ENCODE peak calls at places on chromosomes 7 and 10, in eight cellular contexts. N, H, Y, W, D, T, B and Z are unnamed samples.

GRCh38 chr7:2231992-2232765 is 566 bp downstream of the MAD1L1 start:
- DNase-seq in N (no peak), H (no peak), Y (no peak), W (no peak), D (no peak), T (no peak), B (no peak), Z (peak; percentile 23)

GRCh38 chr7:3975371-3975770 is 674.3 kb downstream of the SDK1 start:
- DNase-seq in N (no peak), H (no peak), Y (no peak), W (no peak), D (no peak), T (no peak), B (no peak), Z (no peak)

GRCh38 chr10:62826275-62826674 is 10.1 kb upstream of the EGR2 start:
- DNase-seq in N (no peak), H (no peak), Y (no peak), W (no peak), D (no peak), T (no peak), B (no peak), Z (no peak)

GRCh38 chr10:35214607-35215020 is 88.0 kb downstream of the CREM start:
- DNase-seq in N (no peak), H (no peak), Y (no peak), W (no peak), D (no peak), T (no peak), B (no peak), Z (no peak)

GRCh38 chr10:52409928-52410327 is 95.8 kb downstream of the DKK1 start:
- DNase-seq in N (no peak), H (no peak), Y (no peak), W (no peak), D (no peak), T (no peak), B (no peak), Z (no peak)

GRCh38 chr10:122632561-122632960 is 67.1 kb downstream of the C10orf120 start:
- DNase-seq in N (no peak), H (peak; percentile 15), Y (no peak), W (no peak), D (no peak), T (no peak), B (no peak), Z (no peak)

GRCh38 chr7:38686888-38687287 is 55.7 kb upstream of the AMPH start:
- DNase-seq in N (no peak), H (no peak), Y (no peak), W (no peak), D (no peak), T (no peak), B (no peak), Z (no peak)

GRCh38 chr7:41817386-41817785 is 114.5 kb upstream of the INHBA start:
- DNase-seq in N (no peak), H (no peak), Y (no peak), W (no peak), D (no peak), T (no peak), B (no peak), Z (peak; percentile 44)

GRCh38 chr7:135672560-135673359 is 10.4 kb downstream of the STMP1 start:
- DNase-seq in N (no peak), H (no peak), Y (no peak), W (no peak), D (no peak), T (no peak), B (no peak), Z (peak; percentile 92)

GRCh38 chr7:98054585-98054984 is 52.1 kb upstream of the LMTK2 start:
- DNase-seq in N (no peak), H (no peak), Y (no peak), W (no peak), D (no peak), T (no peak), B (no peak), Z (no peak)

GRCh38 chr10:84607044-84607443 is 278.7 kb downstream of the CCSER2 start:
- DNase-seq in N (no peak), H (no peak), Y (no peak), W (no peak), D (no peak), T (no peak), B (peak; percentile 65), Z (no peak)

GRCh38 chr7:101820703-101821102 is 3.3 kb downstream of the CUX1 start:
- DNase-seq in N (no peak), H (no peak), Y (no peak), W (no peak), D (no peak), T (no peak), B (no peak), Z (no peak)

GRCh38 chr7:1586827-1587705 is 17.2 kb upstream of the PSMG3 start:
- DNase-seq in N (no peak), H (no peak), Y (no peak), W (no peak), D (no peak), T (no peak), B (peak; percentile 65), Z (no peak)

GRCh38 chr7:7272294-7272693 is 90.0 kb downstream of the C1GALT1 start:
- DNase-seq in N (no peak), H (no peak), Y (no peak), W (no peak), D (no peak), T (no peak), B (no peak), Z (peak; percentile 29)

GRCh38 chr7:135076882-135077281 is 71.0 kb upstream of the TMEM140 start:
- DNase-seq in N (no peak), H (no peak), Y (no peak), W (no peak), D (no peak), T (no peak), B (no peak), Z (no peak)

GRCh38 chr7:74542558-74543117 is 88.9 kb downstream of the GTF2IRD1 start:
- DNase-seq in N (no peak), H (no peak), Y (no peak), W (no peak), D (peak; percentile 77), T (no peak), B (no peak), Z (no peak)

GRCh38 chr10:86862786-86863185 is 94.6 kb downstream of the MMRN2 start:
- DNase-seq in N (no peak), H (no peak), Y (no peak), W (no peak), D (no peak), T (no peak), B (no peak), Z (no peak)

GRCh38 chr7:158080899-158081445 is 506.7 kb downstream of the PTPRN2 start:
- DNase-seq in N (no peak), H (no peak), Y (no peak), W (no peak), D (no peak), T (no peak), B (no peak), Z (no peak)

GRCh38 chr10:63228237-63228636 is 95.1 kb downstream of the NRBF2 start:
- DNase-seq in N (no peak), H (no peak), Y (no peak), W (no peak), D (no peak), T (no peak), B (no peak), Z (no peak)

GRCh38 chr7:140084972-140085371 is 22.2 kb upstream of the PARP12 start:
- DNase-seq in N (no peak), H (peak; percentile 64), Y (no peak), W (no peak), D (no peak), T (peak; percentile 72), B (no peak), Z (no peak)

GRCh38 chr7:73521636-73522080 is 435 bp downstream of the BAZ1B start:
- DNase-seq in N (no peak), H (no peak), Y (no peak), W (no peak), D (peak; percentile 84), T (no peak), B (peak; percentile 80), Z (peak; percentile 36)

GRCh38 chr10:130806426-130806825 is 505.1 kb downstream of the TCERG1L start:
- DNase-seq in N (no peak), H (no peak), Y (no peak), W (no peak), D (no peak), T (no peak), B (no peak), Z (no peak)

GRCh38 chr7:8295638-8296361 is 33.8 kb upstream of the ICA1 start:
- DNase-seq in N (no peak), H (peak; percentile 73), Y (peak; percentile 29), W (no peak), D (no peak), T (peak; percentile 43), B (no peak), Z (peak; percentile 92)

GRCh38 chr10:112775347-112775746 is 174.7 kb upstream of the TCF7L2 start:
- DNase-seq in N (no peak), H (no peak), Y (no peak), W (no peak), D (no peak), T (no peak), B (no peak), Z (peak; percentile 55)
- TF ChIP-seq CTCF in N (no peak), H (no peak), Y (peak; percentile 64), W (no peak), D (no peak), T (no peak), B (no peak), Z (peak; percentile 47)

GRCh38 chr10:2508971-2509605 is 558.3 kb upstream of the PFKP start:
- DNase-seq in N (no peak), H (no peak), Y (no peak), W (no peak), D (no peak), T (no peak), B (no peak), Z (peak; percentile 24)
- H3K4me3 ChIP-seq in N (no peak overlapping the region), H (no peak overlapping the region), Y (no peak overlapping the region), W (no peak overlapping the region), D (no peak overlapping the region), T (no peak overlapping the region), B (no peak overlapping the region), Z (no peak overlapping the region)

GRCh38 chr10:68365611-68366010 is 32.9 kb upstream of the PBLD start:
- DNase-seq in N (no peak), H (no peak), Y (no peak), W (no peak), D (no peak), T (no peak), B (no peak), Z (no peak)

GRCh38 chr10:68364101-68364886 is 31.6 kb upstream of the PBLD start:
- DNase-seq in N (no peak), H (no peak), Y (no peak), W (no peak), D (no peak), T (no peak), B (no peak), Z (no peak)

GRCh38 chr10:68362590-68362989 is 29.9 kb upstream of the PBLD start:
- DNase-seq in N (no peak), H (no peak), Y (no peak), W (no peak), D (no peak), T (no peak), B (no peak), Z (no peak)

GRCh38 chr10:68367121-68367520 is 34.4 kb upstream of the PBLD start:
- DNase-seq in N (no peak), H (no peak), Y (no peak), W (no peak), D (no peak), T (no peak), B (no peak), Z (peak; percentile 24)

GRCh38 chr10:68366600-68366999 is 33.9 kb upstream of the PBLD start:
- DNase-seq in N (no peak), H (no peak), Y (no peak), W (no peak), D (no peak), T (no peak), B (no peak), Z (no peak)
- TF ChIP-seq CTCF in N (no peak), H (no peak), Y (no peak), W (no peak), D (no peak), T (no peak), B (no peak), Z (no peak)

GRCh38 chr7:105013818-105014724 is at the start of gene KMT2E:
- DNase-seq in N (peak; percentile 56), H (peak; percentile 95), Y (no peak), W (peak; percentile 93), D (peak; percentile 95), T (peak; percentile 59), B (peak; percentile 92), Z (peak; percentile 89)
- H3K4me3 ChIP-seq in N (peak within 1 kb of the TSS; percentile 99), H (peak within 1 kb of the TSS; percentile 83), Y (peak within 1 kb of the TSS; percentile 80), W (peak within 1 kb of the TSS; percentile 84), D (peak within 1 kb of the TSS; percentile 74), T (peak within 1 kb of the TSS; percentile 100), B (peak within 1 kb of the TSS; percentile 73), Z (peak within 1 kb of the TSS; percentile 95)